ENCODE peak calls at places on chromosomes 7 and 10, in five cellular contexts. A is stomach, Q is sigmoid colon, U is A549, D is tibial nerve. C is an unnamed sample. For H3K4me1, the result is how much of the 10 kb centered on the place peaks cover.

GRCh38 chr7:43568529-43568928 is 14.4 kb upstream of the STK17A start:
- DNase-seq in D (no peak), Q (no peak), U (no peak), A (no peak), C (peak)

GRCh38 chr7:29771081-29771832 is 35.1 kb upstream of the WIPF3 start:
- DNase-seq in U (no peak), Q (no peak), D (no peak), A (no peak), C (no peak)

GRCh38 chr7:144824360-144824759 is 11.5 kb downstream of the TPK1 start:
- DNase-seq in U (no peak), D (no peak), Q (no peak), A (no peak), C (no peak)

GRCh38 chr7:51017576-51018535 is 235.2 kb upstream of the GRB10 start:
- DNase-seq in A (no peak), D (no peak), Q (no peak), U (no peak), C (peak)

GRCh38 chr10:99266383-99266782 is 30.7 kb upstream of the HPSE2 start:
- DNase-seq in A (no peak), Q (no peak), D (no peak), U (no peak), C (no peak)

GRCh38 chr7:106757846-106758245 is 96.9 kb upstream of the CCDC71L start:
- DNase-seq in D (peak), Q (peak), U (no peak), A (no peak), C (no peak)

GRCh38 chr7:104979167-104979841 is 34.7 kb upstream of the KMT2E start:
- DNase-seq in D (no peak), U (no peak), A (no peak), Q (no peak), C (peak)

GRCh38 chr10:91127341-91128082 is 93.0 kb upstream of the PCGF5 start:
- DNase-seq in Q (no peak), D (no peak), U (no peak), A (no peak), C (no peak)

GRCh38 chr10:1119027-1119426 is 62.8 kb downstream of the WDR37 start:
- DNase-seq in Q (no peak), D (no peak), A (no peak), U (no peak), C (no peak)

GRCh38 chr7:36994456-36995112 is 270.3 kb upstream of the AOAH start:
- DNase-seq in A (peak), U (no peak), Q (no peak), D (no peak), C (no peak)

GRCh38 chr10:4205113-4205512 is 420.1 kb upstream of the KLF6 start:
- DNase-seq in U (no peak), A (no peak), D (no peak), Q (no peak), C (no peak)

GRCh38 chr7:46744957-46745699 is 824.1 kb upstream of the IGFBP3 start:
- DNase-seq in A (no peak), D (no peak), U (no peak), Q (no peak), C (no peak)

GRCh38 chr7:48101880-48102448 is 12.9 kb downstream of the UPP1 start:
- DNase-seq in Q (no peak), A (no peak), U (no peak), D (no peak), C (peak)

GRCh38 chr7:117401293-117402002 is 25.8 kb downstream of the ASZ1 start:
- DNase-seq in U (peak), A (no peak), Q (no peak), D (no peak), C (no peak)

GRCh38 chr10:23702977-23703414 is 264.1 kb downstream of the OTUD1 start:
- DNase-seq in Q (peak), D (peak), A (peak), U (peak), C (no peak)

GRCh38 chr7:155857141-155857540 is 44.9 kb upstream of the SHH start:
- DNase-seq in A (no peak), U (no peak), D (no peak), Q (peak), C (no peak)

GRCh38 chr7:45580053-45580872 is 6.1 kb downstream of the ADCY1 start:
- DNase-seq in Q (peak), A (peak), U (no peak), D (no peak), C (no peak)

GRCh38 chr10:72334196-72334831 is 20.4 kb downstream of the DNAJB12 start:
- DNase-seq in U (no peak), Q (no peak), A (no peak), D (no peak), C (no peak)

GRCh38 chr10:124157286-124157685 is 63.9 kb upstream of the CHST15 start:
- DNase-seq in Q (peak), D (no peak), U (no peak), A (peak), C (no peak)

GRCh38 chr7:44215531-44215930 is 14.8 kb downstream of the YKT6 start:
- DNase-seq in U (no peak), A (no peak), Q (peak), D (no peak), C (no peak)

GRCh38 chr7:150799741-150800575 is at the start of gene TMEM176B:
- DNase-seq in U (no peak), A (no peak), Q (peak), D (no peak), C (peak)

GRCh38 chr7:5451391-5451790 is 27.8 kb upstream of the TNRC18 start:
- DNase-seq in D (no peak), A (no peak), Q (no peak), U (no peak), C (no peak)

GRCh38 chr7:96949766-96950165 is 55.6 kb upstream of the DLX6 start:
- DNase-seq in D (peak), A (no peak), U (no peak), Q (no peak), C (no peak)

GRCh38 chr7:116571552-116571951 is 46.7 kb downstream of the CAV1 start:
- DNase-seq in U (no peak), D (no peak), Q (no peak), A (no peak), C (no peak)

GRCh38 chr7:29344334-29344978 is 149.9 kb downstream of the CHN2 start:
- DNase-seq in D (no peak), Q (no peak), A (no peak), U (no peak), C (no peak)

GRCh38 chr7:20786779-20787651 is at the start of gene SP8:
- DNase-seq in A (no peak), Q (no peak), U (peak), D (no peak), C (no peak)

GRCh38 chr7:95246935-95247370 is 77.4 kb downstream of the PON1 start:
- DNase-seq in Q (peak), U (peak), D (peak), A (peak), C (no peak)

GRCh38 chr7:41910916-41911315 is 208.0 kb upstream of the INHBA start:
- DNase-seq in D (no peak), A (no peak), Q (no peak), U (no peak), C (no peak)

GRCh38 chr10:35545878-35546631 is 59.1 kb upstream of the GJD4 start:
- DNase-seq in Q (no peak), U (no peak), D (no peak), A (no peak), C (no peak)

GRCh38 chr7:38244516-38244915 is 28.9 kb downstream of the TARP start:
- DNase-seq in D (no peak), Q (no peak), A (no peak), U (no peak), C (no peak)

DNA sequence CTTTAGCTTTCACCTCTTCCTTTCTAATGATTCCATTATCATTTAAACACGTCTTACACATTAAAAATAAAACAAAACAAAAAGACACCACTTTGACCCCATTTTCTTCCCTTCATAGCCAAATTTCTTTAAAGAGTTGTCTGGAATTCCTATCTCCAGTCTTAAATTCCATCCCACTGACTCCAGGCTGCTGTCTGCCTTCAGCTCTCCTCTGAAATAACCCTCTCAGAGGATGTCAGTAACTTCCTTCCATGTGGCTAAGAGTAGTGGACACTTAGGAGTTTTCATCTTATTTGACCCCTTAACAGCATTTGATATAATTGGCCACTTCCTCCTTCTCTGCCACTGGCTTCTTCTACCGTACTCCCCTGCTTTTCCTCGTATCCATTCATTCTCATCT is 69.6 kb upstream of the MKX start:
- DNase-seq in D (no peak), U (no peak), A (no peak), Q (no peak), C (no peak)
- TF ChIP-seq EP300 in D (no peak), U (no peak), A (no peak), Q (no peak), C (no peak)

GRCh38 chr7:157793973-157794763 is 457.4 kb downstream of the DNAJB6 start:
- DNase-seq in Q (no peak), U (no peak), D (no peak), A (no peak), C (no peak)
- H3K4me1 ChIP-seq in Q (under half), U (under half), D (under half), A (under half), C (under half)

DNA sequence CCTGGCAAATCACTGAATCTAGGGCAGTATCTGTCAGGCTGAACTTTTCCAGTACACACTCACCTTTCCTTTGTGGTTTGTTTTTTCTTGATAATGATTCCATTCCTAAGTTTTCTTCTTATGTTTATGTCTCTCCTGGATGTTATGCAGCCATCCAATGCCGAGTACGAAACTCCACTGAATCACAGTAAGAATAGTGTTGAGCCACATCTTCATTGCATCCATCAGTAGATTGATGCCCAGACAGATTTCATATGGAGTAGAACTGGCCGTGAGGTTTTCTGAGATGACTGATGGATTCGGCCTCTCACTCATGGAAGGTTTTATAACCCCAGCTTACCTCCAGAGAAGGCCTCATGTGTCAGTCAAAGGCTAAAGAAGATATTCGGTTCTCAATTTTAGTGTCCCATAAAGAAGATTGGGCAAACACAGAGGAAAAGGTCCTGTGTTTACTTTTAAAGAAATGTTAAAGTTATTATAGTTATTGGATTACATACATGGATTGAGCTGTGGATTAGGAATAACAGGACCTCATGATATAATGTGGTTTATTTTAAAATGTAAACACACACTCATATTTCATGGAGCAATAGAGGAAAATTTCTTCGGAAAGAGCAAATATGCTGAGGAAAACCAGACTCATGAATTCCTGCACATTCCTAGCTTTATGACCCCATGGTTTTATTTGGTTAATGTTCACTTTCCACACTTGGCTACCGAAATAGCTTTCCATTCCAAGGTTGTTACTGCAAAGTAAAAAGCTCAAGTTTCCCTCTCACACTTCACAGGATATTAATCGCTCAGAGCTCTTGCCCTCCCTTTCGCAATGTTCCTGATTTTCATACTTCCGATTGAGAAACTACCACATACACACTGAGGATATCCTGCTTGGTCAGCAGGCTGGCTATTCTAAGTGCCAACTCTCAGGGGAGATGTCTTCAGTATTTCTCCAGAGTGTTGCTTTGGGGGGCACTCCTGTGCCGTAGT is 77.2 kb upstream of the STEAP1B start:
- DNase-seq in D (peak), A (no peak), U (no peak), Q (peak), C (no peak)
- TF ChIP-seq EP300 in D (peak), A (no peak), U (peak), Q (peak), C (no peak)

DNA sequence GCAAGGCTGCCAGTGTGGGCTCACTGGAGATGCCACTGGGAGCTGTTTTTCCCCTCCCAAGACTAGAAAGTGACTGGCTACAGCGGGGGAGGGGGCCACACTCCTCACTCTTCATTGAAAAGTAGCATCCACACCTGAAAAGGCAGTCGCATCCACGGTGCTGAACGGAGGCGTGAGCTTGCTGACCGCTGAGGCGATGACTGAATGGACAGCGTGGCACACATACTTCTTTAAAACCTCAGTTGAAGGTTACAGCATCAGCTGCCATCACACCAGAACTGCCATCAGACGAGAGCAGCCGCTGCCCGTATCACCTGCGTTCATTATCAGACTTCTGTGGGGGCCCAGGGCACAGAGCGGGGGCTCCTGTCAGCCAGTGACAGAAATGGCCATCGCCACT is 327.2 kb downstream of the DNAJB6 start:
- DNase-seq in U (no peak), D (no peak), Q (peak), A (no peak), C (no peak)
- H3K4me1 ChIP-seq in U (under half), D (under half), Q (under half), A (under half), C (under half)

DNA sequence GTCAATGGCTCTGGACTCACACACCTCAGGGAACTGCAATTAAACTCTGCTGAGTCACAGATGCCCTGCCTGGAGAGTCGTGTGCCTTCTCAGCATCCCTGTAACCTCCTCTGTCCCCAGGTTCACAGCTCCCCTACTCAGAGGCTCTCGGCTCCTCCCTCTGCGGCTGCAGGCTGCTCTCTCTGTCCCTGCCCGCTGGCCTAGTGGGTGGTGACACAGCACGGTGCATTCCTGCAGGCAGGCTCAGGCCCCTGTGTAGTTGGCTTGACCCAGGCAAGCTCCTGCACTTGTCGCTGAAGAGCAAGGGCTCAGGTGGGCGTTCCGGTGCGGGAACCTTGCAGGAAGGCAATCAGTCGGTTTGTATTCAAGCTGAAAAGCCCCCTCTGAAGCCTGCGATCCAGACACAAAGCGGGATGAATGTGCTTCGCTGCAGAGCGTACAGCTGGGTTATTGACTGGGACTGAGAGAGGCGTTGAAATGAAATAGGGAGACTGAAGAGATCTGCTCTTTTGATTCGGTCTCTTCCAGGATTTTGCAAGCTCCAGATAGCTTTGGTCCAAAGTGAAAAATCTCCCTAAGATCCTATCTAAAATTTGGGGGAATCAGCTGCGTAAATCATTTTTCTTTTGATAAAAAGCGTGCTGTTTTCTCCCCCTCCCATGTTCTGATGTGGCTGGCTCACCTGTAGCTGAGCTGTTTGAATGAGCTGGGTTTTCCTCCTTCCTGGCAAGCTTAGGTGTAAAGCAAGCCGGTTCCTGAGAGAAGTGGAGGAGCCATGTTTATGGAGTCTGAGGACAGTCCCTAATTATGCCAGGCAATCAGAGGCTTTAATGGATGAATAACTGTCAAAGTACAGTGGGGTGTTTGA is 208.7 kb upstream of the PHYHIPL start:
- DNase-seq in A (peak), Q (no peak), D (no peak), U (peak), C (no peak)
- TF ChIP-seq EP300 in A (no peak), Q (no peak), D (no peak), U (no peak), C (no peak)

GRCh38 chr10:132590752-132591121 is 53.1 kb downstream of the INPP5A start:
- DNase-seq in A (no peak), D (no peak), Q (no peak), U (peak), C (no peak)
- H3K4me1 ChIP-seq in A (half or more), D (under half), Q (half or more), U (under half), C (half or more)